ENCODE peak calls at places on chromosomes 2 and 18, in nine cellular contexts. U is Peyer's patch, M is GM12865, Q is IMR-90, W is colonic mucosa, F is adrenal gland, V is fibroblast of pulmonary artery, Z is spleen, X is tibial nerve. A is an unnamed sample.

GRCh38 chr2:238557855-238558435 is 131.2 kb downstream of the ASB1 start:
- DNase-seq in U (no peak), M (no peak), Q (no peak), W (no peak), F (no peak), V (no peak), Z (no peak), X (no peak), A (no peak)

GRCh38 chr2:240960963-240961876 is 37.2 kb upstream of the SNED1 start:
- DNase-seq in U (peak; percentile 45), M (no peak), Q (no peak), W (no peak), F (peak; percentile 51), V (peak; percentile 34), Z (peak; percentile 64), X (peak; percentile 13), A (no peak)

GRCh38 chr2:54279385-54279784 is 23.4 kb upstream of the TSPYL6 start:
- DNase-seq in U (no peak), M (no peak), Q (no peak), W (no peak), F (no peak), V (no peak), Z (no peak), X (no peak), A (peak; percentile 16)

GRCh38 chr2:55842009-55842408 is 81.6 kb downstream of the EFEMP1 start:
- DNase-seq in U (no peak), M (no peak), Q (peak; percentile 57), W (no peak), F (no peak), V (no peak), Z (no peak), X (no peak), A (peak; percentile 84)

GRCh38 chr18:68797901-68798300 is at the start of gene CCDC102B:
- DNase-seq in U (no peak), M (no peak), Q (peak; percentile 94), W (no peak), F (no peak), V (peak; percentile 80), Z (no peak), X (no peak), A (peak; percentile 99)

GRCh38 chr18:78754311-78755043 is 225.1 kb upstream of the SALL3 start:
- DNase-seq in U (peak; percentile 30), M (no peak), Q (no peak), W (peak; percentile 15), F (peak; percentile 28), V (no peak), Z (peak; percentile 54), X (no peak), A (no peak)

GRCh38 chr2:64637000-64637628 is 16.6 kb downstream of the SERTAD2 start:
- DNase-seq in U (peak; percentile 79), M (peak; percentile 80), Q (no peak), W (no peak), F (peak; percentile 41), V (no peak), Z (no peak), X (no peak), A (no peak)

GRCh38 chr2:43270930-43271615 is 44.7 kb upstream of the ZFP36L2 start:
- DNase-seq in U (no peak), M (no peak), Q (no peak), W (no peak), F (no peak), V (no peak), Z (no peak), X (no peak), A (no peak)

GRCh38 chr18:61842146-61842545 is 50.7 kb downstream of the RNF152 start:
- DNase-seq in U (no peak), M (peak; percentile 58), Q (no peak), W (no peak), F (no peak), V (no peak), Z (no peak), X (no peak), A (no peak)

GRCh38 chr2:129877795-129878775 is 101.4 kb upstream of the RAB6C start:
- DNase-seq in U (no peak), M (no peak), Q (peak; percentile 51), W (peak; percentile 22), F (peak; percentile 75), V (peak; percentile 41), Z (peak; percentile 86), X (no peak), A (peak; percentile 13)

GRCh38 chr2:84704505-84705244 is 176.2 kb downstream of the TRABD2A start:
- DNase-seq in U (no peak), M (no peak), Q (peak; percentile 19), W (peak; percentile 53), F (no peak), V (no peak), Z (no peak), X (no peak), A (peak; percentile 56)

GRCh38 chr2:226665306-226665831 is 134.3 kb downstream of the IRS1 start:
- DNase-seq in U (no peak), M (no peak), Q (no peak), W (no peak), F (no peak), V (no peak), Z (no peak), X (no peak), A (peak; percentile 67)

GRCh38 chr2:43312751-43313641 is 86.6 kb upstream of the ZFP36L2 start:
- DNase-seq in U (no peak), M (no peak), Q (peak; percentile 88), W (no peak), F (no peak), V (no peak), Z (no peak), X (no peak), A (peak; percentile 93)

GRCh38 chr2:28193552-28194383 is 198.9 kb upstream of the FOSL2 start:
- DNase-seq in U (no peak), M (no peak), Q (peak; percentile 46), W (no peak), F (no peak), V (no peak), Z (no peak), X (no peak), A (peak; percentile 79)

GRCh38 chr2:238061310-238062202 is 755 bp downstream of the SCLY start:
- DNase-seq in U (peak; percentile 57), M (peak; percentile 55), Q (peak; percentile 33), W (peak; percentile 49), F (peak; percentile 65), V (peak; percentile 41), Z (peak; percentile 80), X (no peak), A (peak; percentile 37)

DNA sequence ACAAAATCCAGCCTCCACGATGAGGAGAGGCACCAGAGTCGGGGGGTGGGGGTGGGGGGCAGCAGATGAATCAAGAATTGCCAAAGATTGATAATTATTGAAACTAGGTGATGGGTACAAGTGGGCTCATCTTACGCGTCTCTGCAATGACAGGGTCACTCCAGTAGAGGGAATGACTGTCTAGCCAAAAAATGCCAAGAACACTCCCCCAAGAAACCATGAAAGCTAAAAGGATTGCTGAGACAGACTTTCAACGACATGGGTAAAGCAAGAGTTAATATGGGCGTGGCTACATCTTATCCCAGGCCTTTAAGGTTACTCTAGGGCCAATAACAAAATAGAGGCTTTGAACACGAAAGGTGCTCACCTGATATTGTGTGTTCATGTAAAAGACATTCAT is 86.5 kb downstream of the STK39 start:
- DNase-seq in U (no peak), M (peak; percentile 24), Q (no peak), W (no peak), F (no peak), V (no peak), Z (no peak), X (no peak), A (no peak)
- TF ChIP-seq CTCF in U (no peak), M (peak; percentile 25), Q (peak; percentile 5), W (no peak), F (no peak), V (peak; percentile 17), Z (no peak), X (no peak), A (peak; percentile 39)

GRCh38 chr18:59272971-59273935 is at the start of gene RAX:
- DNase-seq in U (no peak), M (no peak), Q (no peak), W (no peak), F (no peak), V (peak; percentile 14), Z (peak; percentile 72), X (no peak), A (peak; percentile 11)
- H3K4me3 ChIP-seq in U (peak within 1 kb of the TSS; percentile 16), M (no peak within 1 kb of the TSS), Q (no peak within 1 kb of the TSS), W (no peak within 1 kb of the TSS), F (peak within 1 kb of the TSS; percentile 4), V (peak within 1 kb of the TSS; percentile 7), Z (no peak within 1 kb of the TSS), X (peak within 1 kb of the TSS; percentile 0), A (no peak within 1 kb of the TSS)

DNA sequence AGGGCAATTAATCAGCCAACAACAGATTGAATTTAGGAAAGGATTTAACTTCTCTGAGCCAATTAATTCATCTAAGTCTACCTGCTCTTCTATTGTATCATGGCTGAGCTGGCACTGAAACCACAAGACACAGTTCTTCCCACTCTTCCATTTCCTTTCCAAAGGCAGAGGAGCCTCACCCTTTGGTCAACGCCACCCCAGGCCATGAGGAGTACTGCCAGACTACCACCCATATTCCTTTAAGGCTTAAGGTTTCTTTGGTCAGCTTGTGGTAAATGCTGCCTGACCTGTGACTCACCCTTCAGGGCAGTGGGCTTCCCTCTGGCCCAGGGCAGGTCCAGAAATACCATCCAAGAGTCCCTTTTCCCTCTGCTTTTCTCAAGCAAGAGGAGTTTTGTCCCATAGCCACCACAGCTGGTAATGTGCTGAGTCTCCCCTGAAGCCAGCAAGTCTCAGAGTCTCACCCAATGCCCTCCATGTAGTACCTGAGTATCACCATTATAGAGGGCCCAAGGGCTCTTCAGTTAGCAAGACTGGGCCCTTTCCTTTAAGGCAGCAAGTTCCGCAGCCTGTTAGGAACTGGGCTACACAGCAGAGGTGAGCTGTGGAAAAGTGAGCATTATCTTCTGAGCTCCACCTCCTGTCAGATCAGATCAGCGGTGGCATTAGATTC is 900.5 kb upstream of the CRIM1 start:
- DNase-seq in U (no peak), M (no peak), Q (no peak), W (no peak), F (no peak), V (no peak), Z (no peak), X (no peak), A (no peak)
- TF ChIP-seq CTCF in U (no peak), M (no peak), Q (no peak), W (no peak), F (no peak), V (no peak), Z (no peak), X (no peak), A (no peak)

GRCh38 chr2:148490840-148491439 is 153.6 kb upstream of the EPC2 start:
- DNase-seq in U (no peak), M (no peak), Q (no peak), W (no peak), F (no peak), V (no peak), Z (peak; percentile 42), X (no peak), A (no peak)

DNA sequence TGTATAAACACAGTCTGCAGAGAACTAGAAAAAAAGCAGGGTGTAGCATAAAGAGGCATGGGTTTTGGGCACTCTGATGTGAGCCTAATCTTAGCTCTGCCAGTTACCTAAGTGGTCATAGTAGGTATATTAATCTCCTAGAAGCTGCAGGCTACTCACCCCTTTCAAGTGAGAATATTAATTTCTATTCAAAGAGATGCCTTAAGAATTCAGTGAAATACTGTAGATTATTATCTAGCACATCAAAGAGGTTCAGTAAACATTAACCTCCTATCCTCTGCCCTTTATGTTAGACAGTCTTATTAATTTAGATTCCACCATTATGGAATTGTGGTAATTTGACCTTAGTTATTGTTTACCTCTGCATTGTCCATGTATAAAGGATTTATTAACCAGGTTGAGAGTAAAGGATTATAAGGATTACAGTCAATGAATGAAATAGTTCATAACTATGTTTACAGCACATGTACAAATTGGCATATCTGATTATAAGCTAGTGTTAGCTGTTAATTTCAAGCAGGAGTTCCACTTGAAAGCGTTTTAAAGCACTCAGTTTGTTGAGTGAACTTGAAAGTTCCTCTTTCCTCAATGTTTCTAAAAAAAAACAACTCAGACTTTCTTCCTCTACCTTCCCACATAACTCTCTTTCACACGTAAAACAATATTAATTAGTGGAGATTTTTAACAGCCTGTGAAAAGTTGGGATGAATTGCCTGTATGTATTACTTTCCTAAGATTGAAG is 150.6 kb upstream of the EPC2 start:
- DNase-seq in U (no peak), M (peak; percentile 12), Q (no peak), W (no peak), F (no peak), V (no peak), Z (no peak), X (no peak), A (no peak)
- H3K4me3 ChIP-seq in U (no peak overlapping the region), M (peak overlapping the region; percentile 23), Q (no peak overlapping the region), W (no peak overlapping the region), F (no peak overlapping the region), V (no peak overlapping the region), Z (no peak overlapping the region), X (no peak overlapping the region), A (no peak overlapping the region)

A was measured in fibroblast of villous mesenchyme.